ENCODE peak calls at places on chromosomes 11 and 22, in ten cellular contexts. W is GM23338; P is SJSA1; D is cardiac muscle cell; U is MM.1S; M is adrenal gland; X is CD8-positive, alpha-beta T cell; E is testis; H is esophagus squamous epithelium; V is CD8-positive, alpha-beta memory T cell. N is an unnamed sample.

GRCh38 chr11:114395776-114396175 is 4.5 kb downstream of the C11orf71 start:
- DNase-seq in W (peak), P (no peak), D (no peak), U (peak), M (no peak), X (no peak), E (no peak), H (no peak), V (no peak), N (no peak)

GRCh38 chr11:84522331-84522730 is 1104.8 kb downstream of the DLG2 start:
- DNase-seq in W (no peak), P (no peak), D (no peak), U (no peak), M (peak), X (no peak), E (no peak), H (no peak), V (no peak), N (no peak)

GRCh38 chr22:41845380-41846267 is 12.7 kb downstream of the SREBF2 start:
- DNase-seq in W (no peak), P (no peak), D (no peak), U (no peak), M (no peak), X (no peak), E (no peak), H (no peak), V (no peak), N (no peak)

GRCh38 chr11:33828604-33829429 is 54.5 kb upstream of the FBXO3 start:
- DNase-seq in W (peak), P (no peak), D (peak), U (no peak), M (no peak), X (no peak), E (no peak), H (no peak), V (no peak), N (no peak)

GRCh38 chr11:131070365-131070764 is 154.1 kb upstream of the SNX19 start:
- DNase-seq in W (peak), P (no peak), D (no peak), U (no peak), M (no peak), X (no peak), E (no peak), H (no peak), V (no peak), N (no peak)

GRCh38 chr11:35662649-35663407 is at the start of gene TRIM44:
- DNase-seq in W (peak), P (peak), D (peak), U (peak), M (peak), X (peak), E (peak), H (peak), V (peak), N (peak)

GRCh38 chr22:49930596-49931412 is 12.4 kb downstream of the CRELD2 start:
- DNase-seq in W (peak), P (peak), D (peak), U (peak), M (peak), X (peak), E (peak), H (no peak), V (no peak), N (no peak)

GRCh38 chr22:23250424-23251363 is 70.4 kb downstream of the BCR start:
- DNase-seq in W (no peak), P (no peak), D (no peak), U (no peak), M (no peak), X (no peak), E (no peak), H (no peak), V (no peak), N (no peak)

GRCh38 chr11:134736251-134737072 is 324.4 kb upstream of the B3GAT1 start:
- DNase-seq in W (no peak), P (peak), D (no peak), U (no peak), M (no peak), X (no peak), E (no peak), H (no peak), V (no peak), N (no peak)

GRCh38 chr11:69101100-69101791 is 52.5 kb downstream of the TPCN2 start:
- DNase-seq in W (peak), P (peak), D (peak), U (peak), M (peak), X (peak), E (peak), H (no peak), V (peak), N (peak)

GRCh38 chr11:48019230-48019584 is 38.8 kb downstream of the PTPRJ start:
- DNase-seq in W (peak), P (no peak), D (no peak), U (no peak), M (no peak), X (no peak), E (no peak), H (no peak), V (no peak), N (no peak)

GRCh38 chr11:65489061-65489705 is 9.7 kb upstream of the MALAT1 start:
- DNase-seq in W (peak), P (peak), D (peak), U (no peak), M (peak), X (no peak), E (peak), H (no peak), V (no peak), N (no peak)

GRCh38 chr22:25125693-25126357 is 73.8 kb upstream of the CRYBB3 start:
- DNase-seq in W (no peak), P (no peak), D (no peak), U (no peak), M (no peak), X (no peak), E (no peak), H (no peak), V (no peak), N (no peak)

GRCh38 chr22:28910575-28911278 is 27.4 kb downstream of the ZNRF3 start:
- DNase-seq in W (no peak), P (no peak), D (peak), U (no peak), M (peak), X (no peak), E (no peak), H (no peak), V (no peak), N (no peak)

GRCh38 chr11:2086239-2087040 is 52.7 kb downstream of the IGF2 start:
- DNase-seq in W (no peak), P (peak), D (no peak), U (no peak), M (no peak), X (peak), E (no peak), H (no peak), V (no peak), N (no peak)

DNA sequence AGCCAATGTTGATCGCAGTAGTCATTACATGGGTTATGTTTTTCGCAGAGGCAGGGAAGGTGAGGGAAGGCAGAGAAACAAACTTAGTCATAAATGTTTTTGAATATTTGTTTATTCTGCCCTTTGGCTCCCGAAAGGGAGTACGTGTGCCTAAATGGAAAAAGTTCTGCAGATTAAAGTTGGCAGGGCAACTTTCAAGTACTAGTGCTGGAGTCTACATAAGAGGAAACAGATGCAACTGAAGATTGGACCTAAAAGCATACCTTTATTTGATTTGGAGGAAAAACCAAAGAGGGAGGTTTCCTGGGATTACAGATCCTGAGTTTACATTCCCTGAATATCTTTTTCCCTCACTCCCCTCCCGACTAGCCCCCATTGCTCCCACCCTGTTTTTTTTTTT is 5.7 kb downstream of the HSD17B12 start:
- DNase-seq in W (no peak), P (no peak), D (no peak), U (no peak), M (no peak), X (no peak), E (no peak), H (no peak), V (no peak), N (no peak)
- H3K4me3 ChIP-seq in W (no peak), P (no peak), D (no peak), U (no peak), M (no peak), X (no peak), E (no peak), H (no peak), V (no peak), N (no peak)

GRCh38 chr11:95908826-95909225 is 15.1 kb downstream of the MTMR2 start:
- DNase-seq in W (no peak), P (no peak), D (no peak), U (no peak), M (no peak), X (no peak), E (no peak), H (no peak), V (no peak), N (no peak)
- H3K27ac ChIP-seq in W (no peak), P (no peak), D (no peak), U (no peak), M (no peak), X (no peak), E (no peak), H (no peak), V (no peak), N (no peak)

DNA sequence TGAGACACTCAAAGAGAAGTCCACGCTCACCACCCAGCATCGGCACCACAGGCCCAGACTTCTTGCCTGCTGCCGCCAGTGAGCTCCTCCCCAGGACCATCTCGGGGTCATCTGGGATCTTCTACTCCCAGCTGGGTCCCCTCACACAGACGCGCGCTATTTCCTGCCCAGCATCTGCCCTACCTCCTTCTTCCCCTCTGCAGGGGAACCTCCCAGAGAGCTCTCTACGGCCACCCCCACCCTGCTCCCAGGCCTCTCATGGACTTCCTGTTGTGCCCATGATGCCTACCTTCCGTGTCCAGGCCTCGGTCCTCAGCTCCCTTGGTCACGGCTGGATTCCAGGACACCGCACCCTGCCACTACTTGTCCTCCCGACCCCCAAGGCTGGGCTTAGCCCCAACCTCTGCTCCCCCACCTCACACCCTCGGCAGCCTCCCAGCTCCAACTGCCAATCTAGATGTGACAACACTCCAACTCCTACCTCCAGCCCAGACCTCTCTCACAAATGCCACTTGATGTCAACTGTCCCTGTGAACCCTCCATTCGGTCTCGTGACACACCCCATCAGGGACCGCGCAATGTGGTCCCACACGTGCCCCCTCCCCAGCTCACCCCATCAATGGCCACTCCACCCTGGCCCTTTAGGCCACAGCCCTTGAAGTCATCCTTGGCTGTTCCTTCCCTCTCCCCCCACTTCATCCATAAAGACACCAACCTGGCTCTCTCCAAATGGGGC is 45.3 kb downstream of the SGSM3 start:
- DNase-seq in W (no peak), P (no peak), D (no peak), U (no peak), M (no peak), X (no peak), E (no peak), H (no peak), V (no peak), N (no peak)
- H3K4me3 ChIP-seq in W (no peak), P (no peak), D (no peak), U (no peak), M (no peak), X (no peak), E (no peak), H (no peak), V (no peak), N (no peak)

DNA sequence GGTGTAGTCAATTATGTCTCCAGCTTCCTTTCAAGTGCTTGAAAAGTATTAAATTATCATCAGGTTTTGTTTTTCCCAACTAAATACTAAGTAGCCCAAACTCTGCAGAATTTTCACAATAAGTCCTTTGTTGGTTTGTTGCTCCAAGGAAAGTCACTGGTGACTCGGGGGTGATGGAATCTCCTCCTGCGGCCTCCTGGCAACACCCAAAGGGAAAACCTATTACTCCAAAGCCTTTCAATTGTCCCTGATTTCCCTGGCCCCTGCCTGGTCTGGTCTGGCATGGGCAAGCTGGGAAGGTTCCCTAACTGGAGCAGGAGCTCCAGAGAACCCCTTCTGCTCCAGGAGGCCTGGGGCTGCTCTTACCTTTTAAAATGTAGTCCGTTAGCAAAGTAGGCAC is 47.9 kb downstream of the FEZ1 start:
- DNase-seq in W (no peak), P (no peak), D (no peak), U (no peak), M (no peak), X (no peak), E (no peak), H (no peak), V (no peak), N (no peak)
- H3K27ac ChIP-seq in W (no peak), P (no peak), D (no peak), U (no peak), M (no peak), X (no peak), E (no peak), H (no peak), V (no peak), N (no peak)

GRCh38 chr22:44669725-44670027 is 32.3 kb upstream of the PRR5 start:
- DNase-seq in W (peak), P (no peak), D (peak), U (no peak), M (no peak), X (no peak), E (no peak), H (no peak), V (no peak), N (no peak)
- H3K4me3 ChIP-seq in W (peak), P (no peak), D (no peak), U (no peak), M (no peak), X (no peak), E (no peak), H (peak), V (peak), N (peak)

GRCh38 chr11:117177534-117178209 is 871 bp upstream of the SIDT2 start:
- DNase-seq in W (no peak), P (no peak), D (no peak), U (no peak), M (no peak), X (no peak), E (peak), H (no peak), V (no peak), N (no peak)

GRCh38 chr11:117180661-117181585 is 2.4 kb downstream of the SIDT2 start:
- DNase-seq in W (peak), P (peak), D (peak), U (peak), M (peak), X (peak), E (peak), H (peak), V (peak), N (peak)

GRCh38 chr11:117178210-117179034 is at the start of gene SIDT2:
- DNase-seq in W (peak), P (peak), D (peak), U (peak), M (peak), X (peak), E (peak), H (peak), V (peak), N (peak)

GRCh38 chr11:117180020-117180419 is 1.5 kb downstream of the SIDT2 start:
- DNase-seq in W (no peak), P (no peak), D (no peak), U (no peak), M (no peak), X (no peak), E (peak), H (no peak), V (no peak), N (no peak)

DNA sequence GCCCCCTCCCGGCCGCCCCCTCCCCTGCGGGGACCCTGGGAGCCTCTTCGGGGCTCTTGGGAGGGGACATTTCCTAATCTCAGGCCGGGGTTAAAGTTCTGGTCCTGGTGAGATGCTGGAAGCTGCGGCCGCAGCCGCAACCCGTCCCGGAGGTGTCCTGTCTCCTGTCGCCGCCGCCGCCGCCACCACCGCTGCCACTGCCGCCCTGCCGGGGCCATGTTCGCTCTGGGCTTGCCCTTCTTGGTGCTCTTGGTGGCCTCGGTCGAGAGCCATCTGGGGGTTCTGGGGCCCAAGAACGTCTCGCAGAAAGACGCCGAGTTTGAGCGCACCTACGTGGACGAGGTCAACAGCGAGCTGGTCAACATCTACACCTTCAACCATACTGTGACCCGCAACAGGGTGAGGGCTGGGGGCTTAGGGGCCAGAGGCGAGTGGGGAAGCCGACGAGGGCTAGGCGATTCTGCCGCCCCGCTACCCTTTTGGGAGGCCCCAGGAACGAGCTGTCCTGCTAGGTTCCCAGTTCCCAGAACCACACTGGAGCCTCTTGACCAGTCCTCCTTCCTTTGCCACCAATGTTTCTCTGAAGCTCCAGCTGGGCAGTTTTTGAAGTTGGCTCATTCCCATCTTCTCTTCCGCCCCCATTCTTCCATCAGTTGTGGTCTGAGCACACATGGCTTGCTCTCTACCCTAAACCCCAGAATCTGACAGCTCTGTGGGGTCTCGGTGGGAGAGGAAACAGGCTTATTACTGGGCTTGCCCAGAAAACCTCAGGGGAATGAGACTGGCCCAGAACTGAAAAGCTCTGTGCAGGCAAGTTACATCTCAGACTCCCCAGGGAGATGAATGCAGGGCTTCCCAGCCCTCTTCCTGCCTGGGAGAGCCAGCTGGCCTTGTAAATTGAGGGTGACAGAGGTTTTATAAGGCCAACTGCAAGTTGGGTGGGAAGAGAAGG is 781 bp downstream of the SIDT2 start:
- DNase-seq in W (no peak), P (no peak), D (peak), U (peak), M (peak), X (peak), E (peak), H (no peak), V (peak), N (peak)
- H3K27ac ChIP-seq in W (peak), P (no peak), D (peak), U (peak), M (peak), X (peak), E (peak), H (peak), V (peak), N (peak)

GRCh38 chr11:115716080-115716479 is 211.9 kb upstream of the CADM1 start:
- DNase-seq in W (no peak), P (no peak), D (no peak), U (no peak), M (no peak), X (no peak), E (no peak), H (no peak), V (no peak), N (no peak)
- H3K4me3 ChIP-seq in W (no peak), P (no peak), D (no peak), U (no peak), M (no peak), X (no peak), E (no peak), H (no peak), V (no peak), N (no peak)

DNA sequence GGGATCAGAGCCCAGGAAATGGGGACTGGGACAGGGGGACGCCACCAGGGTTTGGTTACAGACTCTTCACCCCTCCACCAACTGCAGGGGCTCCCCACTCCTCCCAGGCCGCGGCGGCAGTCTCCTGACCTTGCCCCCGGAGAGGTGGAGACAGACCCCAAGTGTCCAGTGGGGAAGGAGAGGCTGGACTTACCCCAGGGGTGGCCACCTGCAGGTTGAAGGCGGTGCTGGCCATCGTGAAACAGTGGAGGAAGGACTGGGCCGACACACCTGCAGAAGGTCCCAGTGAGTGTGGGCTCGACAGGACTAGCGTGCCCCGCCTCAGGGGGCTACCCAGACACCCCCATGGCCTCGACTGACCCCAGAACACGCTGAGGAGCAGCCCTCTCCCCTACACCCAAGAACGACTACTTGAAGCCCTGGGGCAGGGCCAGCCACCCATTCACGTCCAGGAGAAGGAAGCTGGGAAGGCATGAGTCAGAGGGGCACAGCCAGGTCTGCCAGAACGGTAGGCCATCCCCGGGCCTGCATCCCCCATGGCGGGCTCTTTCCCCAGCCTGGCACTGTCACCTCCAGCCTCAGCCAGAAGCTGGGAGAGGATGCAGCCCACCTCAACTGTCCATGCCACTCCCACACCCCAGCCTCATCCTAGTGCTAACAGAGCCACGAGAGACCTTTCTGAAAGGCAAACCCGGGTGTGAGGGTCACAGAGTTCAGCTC is 2.3 kb downstream of the GATD1 start:
- DNase-seq in W (no peak), P (peak), D (no peak), U (peak), M (peak), X (no peak), E (no peak), H (no peak), V (no peak), N (no peak)
- H3K27ac ChIP-seq in W (no peak), P (no peak), D (no peak), U (no peak), M (no peak), X (no peak), E (no peak), H (peak), V (peak), N (no peak)

GRCh38 chr11:129278586-129279319 is 86.6 kb upstream of the ARHGAP32 start:
- DNase-seq in W (peak), P (no peak), D (peak), U (peak), M (peak), X (peak), E (no peak), H (no peak), V (peak), N (peak)
- H3K4me3 ChIP-seq in W (peak), P (peak), D (peak), U (peak), M (peak), X (peak), E (peak), H (peak), V (no peak), N (peak)

N was measured in naive thymus-derived CD4-positive, alpha-beta T cell.